ENCODE peak calls at places on chromosomes 5 and 9, in seven cellular contexts. One of them, this sample, is unnamed.

GRCh38 chr9:114364123-114364522 is 23.7 kb downstream of the AKNA start:
- DNase-seq in WERI-Rb-1: no peak
- DNase-seq in AG04450: peak
- DNase-seq in fibroblast of lung: peak
- DNase-seq in sigmoid colon: no peak
- DNase-seq in PC-3: peak
- DNase-seq in Peyer's patch: no peak
- DNase-seq in this sample: no peak

GRCh38 chr9:100222674-100223073 is 123.6 kb downstream of the INVS start:
- DNase-seq in WERI-Rb-1: no peak
- DNase-seq in AG04450: no peak
- DNase-seq in fibroblast of lung: peak
- DNase-seq in sigmoid colon: no peak
- DNase-seq in PC-3: peak
- DNase-seq in Peyer's patch: no peak
- DNase-seq in this sample: no peak

GRCh38 chr5:135012951-135013391 is 21.1 kb downstream of the PITX1 start:
- DNase-seq in WERI-Rb-1: no peak
- DNase-seq in AG04450: no peak
- DNase-seq in fibroblast of lung: no peak
- DNase-seq in sigmoid colon: peak
- DNase-seq in PC-3: no peak
- DNase-seq in Peyer's patch: no peak
- DNase-seq in this sample: no peak

GRCh38 chr5:172102913-172103629 is 85.0 kb downstream of the STK10 start:
- DNase-seq in WERI-Rb-1: peak
- DNase-seq in AG04450: peak
- DNase-seq in fibroblast of lung: peak
- DNase-seq in sigmoid colon: peak
- DNase-seq in PC-3: peak
- DNase-seq in Peyer's patch: no peak
- DNase-seq in this sample: no peak

GRCh38 chr5:181044093-181044599 is 4.1 kb downstream of the BTNL9 start:
- DNase-seq in WERI-Rb-1: no peak
- DNase-seq in AG04450: no peak
- DNase-seq in fibroblast of lung: no peak
- DNase-seq in sigmoid colon: no peak
- DNase-seq in PC-3: no peak
- DNase-seq in Peyer's patch: peak
- DNase-seq in this sample: no peak

GRCh38 chr9:96150324-96151023 is 151.5 kb downstream of the HSD17B3 start:
- DNase-seq in WERI-Rb-1: no peak
- DNase-seq in AG04450: no peak
- DNase-seq in fibroblast of lung: no peak
- DNase-seq in sigmoid colon: peak
- DNase-seq in PC-3: no peak
- DNase-seq in Peyer's patch: peak
- DNase-seq in this sample: no peak

GRCh38 chr9:113361304-113362018 is 12.1 kb downstream of the BSPRY start:
- DNase-seq in WERI-Rb-1: peak
- DNase-seq in AG04450: peak
- DNase-seq in fibroblast of lung: peak
- DNase-seq in sigmoid colon: no peak
- DNase-seq in PC-3: peak
- DNase-seq in Peyer's patch: no peak
- DNase-seq in this sample: no peak

GRCh38 chr9:93202919-93203712 is 19.2 kb downstream of the WNK2 start:
- DNase-seq in WERI-Rb-1: peak
- DNase-seq in AG04450: no peak
- DNase-seq in fibroblast of lung: no peak
- DNase-seq in sigmoid colon: no peak
- DNase-seq in PC-3: no peak
- DNase-seq in Peyer's patch: no peak
- DNase-seq in this sample: no peak

GRCh38 chr5:160485364-160486010 is 63.8 kb downstream of the PTTG1 start:
- DNase-seq in WERI-Rb-1: no peak
- DNase-seq in AG04450: no peak
- DNase-seq in fibroblast of lung: no peak
- DNase-seq in sigmoid colon: no peak
- DNase-seq in PC-3: no peak
- DNase-seq in Peyer's patch: no peak
- DNase-seq in this sample: no peak
- H3K27ac ChIP-seq in WERI-Rb-1: no peak
- H3K27ac ChIP-seq in AG04450: no peak
- H3K27ac ChIP-seq in fibroblast of lung: no peak
- H3K27ac ChIP-seq in sigmoid colon: no peak
- H3K27ac ChIP-seq in PC-3: no peak
- H3K27ac ChIP-seq in Peyer's patch: no peak
- H3K27ac ChIP-seq in this sample: no peak

DNA sequence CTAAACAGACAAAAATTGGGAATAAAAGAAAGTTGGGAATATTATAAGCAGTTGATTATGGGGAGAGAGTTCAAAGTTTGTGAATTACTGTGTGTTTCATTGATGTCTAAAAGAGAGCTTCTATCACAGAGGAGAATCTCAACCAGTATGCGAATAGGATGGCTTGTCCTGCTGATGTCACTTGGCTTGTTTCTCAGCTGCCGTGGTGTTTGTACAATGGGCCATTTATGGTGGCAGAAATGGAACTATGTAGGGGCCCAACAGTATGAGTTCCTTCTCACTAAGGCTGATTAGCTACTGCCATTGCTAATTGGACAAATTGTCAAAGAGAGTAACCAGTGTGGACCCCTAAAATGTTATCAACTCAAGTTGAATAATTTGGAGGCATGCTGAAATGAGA is 103.9 kb downstream of the ST8SIA4 start:
- DNase-seq in WERI-Rb-1: no peak
- DNase-seq in AG04450: no peak
- DNase-seq in fibroblast of lung: no peak
- DNase-seq in sigmoid colon: no peak
- DNase-seq in PC-3: no peak
- DNase-seq in Peyer's patch: no peak
- DNase-seq in this sample: no peak
- H3K27ac ChIP-seq in WERI-Rb-1: no peak
- H3K27ac ChIP-seq in AG04450: no peak
- H3K27ac ChIP-seq in fibroblast of lung: no peak
- H3K27ac ChIP-seq in sigmoid colon: no peak
- H3K27ac ChIP-seq in PC-3: no peak
- H3K27ac ChIP-seq in Peyer's patch: no peak
- H3K27ac ChIP-seq in this sample: no peak

GRCh38 chr5:169300468-169301385 is at the start of gene SLIT3:
- DNase-seq in WERI-Rb-1: no peak
- DNase-seq in AG04450: no peak
- DNase-seq in fibroblast of lung: peak
- DNase-seq in sigmoid colon: peak
- DNase-seq in PC-3: peak
- DNase-seq in Peyer's patch: peak
- DNase-seq in this sample: no peak
- H3K27ac ChIP-seq in WERI-Rb-1: no peak
- H3K27ac ChIP-seq in AG04450: no peak
- H3K27ac ChIP-seq in fibroblast of lung: no peak
- H3K27ac ChIP-seq in sigmoid colon: peak
- H3K27ac ChIP-seq in PC-3: no peak
- H3K27ac ChIP-seq in Peyer's patch: no peak
- H3K27ac ChIP-seq in this sample: no peak

DNA sequence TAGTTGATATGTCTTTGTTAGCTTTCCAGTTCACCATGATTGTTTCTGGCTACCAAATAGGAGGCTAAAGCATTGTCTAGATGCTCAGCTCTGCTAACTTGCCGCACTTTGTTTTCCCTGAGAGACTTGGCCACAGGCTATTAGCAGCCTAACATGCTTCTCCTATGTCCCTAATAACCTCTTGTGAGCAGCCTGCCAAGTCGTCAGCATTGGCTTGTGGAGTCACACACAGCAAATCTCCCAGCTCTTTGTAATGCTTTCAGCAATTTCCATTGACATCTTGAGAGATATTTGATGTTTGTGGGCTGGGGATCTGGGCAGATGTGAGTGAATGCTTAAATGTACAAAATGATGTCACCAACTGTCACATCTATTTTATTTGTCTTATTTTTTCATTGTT is 346.9 kb downstream of the KDM4C start:
- DNase-seq in WERI-Rb-1: no peak
- DNase-seq in AG04450: no peak
- DNase-seq in fibroblast of lung: no peak
- DNase-seq in sigmoid colon: no peak
- DNase-seq in PC-3: no peak
- DNase-seq in Peyer's patch: no peak
- DNase-seq in this sample: no peak
- H3K27ac ChIP-seq in WERI-Rb-1: no peak
- H3K27ac ChIP-seq in AG04450: no peak
- H3K27ac ChIP-seq in fibroblast of lung: no peak
- H3K27ac ChIP-seq in sigmoid colon: no peak
- H3K27ac ChIP-seq in PC-3: no peak
- H3K27ac ChIP-seq in Peyer's patch: no peak
- H3K27ac ChIP-seq in this sample: no peak

GRCh38 chr9:128593856-128594255 is 41.5 kb downstream of the SPTAN1 start:
- DNase-seq in WERI-Rb-1: no peak
- DNase-seq in AG04450: no peak
- DNase-seq in fibroblast of lung: no peak
- DNase-seq in sigmoid colon: no peak
- DNase-seq in PC-3: no peak
- DNase-seq in Peyer's patch: no peak
- DNase-seq in this sample: no peak
- H3K27ac ChIP-seq in WERI-Rb-1: no peak
- H3K27ac ChIP-seq in AG04450: no peak
- H3K27ac ChIP-seq in fibroblast of lung: no peak
- H3K27ac ChIP-seq in sigmoid colon: no peak
- H3K27ac ChIP-seq in PC-3: no peak
- H3K27ac ChIP-seq in Peyer's patch: no peak
- H3K27ac ChIP-seq in this sample: no peak